ENCODE peak calls at places on chromosomes 16 and 17, in seven cellular contexts. B, E, Q, M, T, P and K are unnamed samples.

GRCh38 chr17:62676952-62677596 is 49.6 kb downstream of the MRC2 start:
- DNase-seq in B (no peak), E (no peak), Q (no peak), M (no peak), T (no peak), P (peak), K (no peak)

GRCh38 chr16:57349212-57350031 is 9.2 kb upstream of the CCL22 start:
- DNase-seq in B (no peak), E (no peak), Q (peak), M (no peak), T (no peak), P (no peak), K (no peak)

GRCh38 chr17:71828182-71828596 is 292.6 kb upstream of the SOX9 start:
- DNase-seq in B (no peak), E (no peak), Q (no peak), M (no peak), T (peak), P (peak), K (no peak)

GRCh38 chr17:9817086-9817485 is 4.8 kb downstream of the GSG1L2 start:
- DNase-seq in B (peak), E (no peak), Q (no peak), M (no peak), T (peak), P (peak), K (peak)

GRCh38 chr17:78839762-78840529 is 668 bp downstream of the USP36 start:
- DNase-seq in B (no peak), E (no peak), Q (no peak), M (peak), T (no peak), P (peak), K (peak)

GRCh38 chr16:66798162-66798561 is 3.2 kb downstream of the TERB1 start:
- DNase-seq in B (no peak), E (no peak), Q (no peak), M (no peak), T (no peak), P (no peak), K (no peak)

GRCh38 chr16:29820730-29821662 is 734 bp downstream of the MVP start:
- DNase-seq in B (no peak), E (no peak), Q (peak), M (no peak), T (no peak), P (no peak), K (no peak)

GRCh38 chr16:85777583-85778310 is 21.6 kb downstream of the EMC8 start:
- DNase-seq in B (no peak), E (no peak), Q (no peak), M (no peak), T (no peak), P (no peak), K (peak)

GRCh38 chr16:3645108-3645503 is 9.4 kb upstream of the DNASE1 start:
- DNase-seq in B (no peak), E (peak), Q (no peak), M (no peak), T (no peak), P (no peak), K (no peak)

GRCh38 chr16:84718-85452 is 6.9 kb downstream of the MPG start:
- DNase-seq in B (no peak), E (no peak), Q (peak), M (no peak), T (no peak), P (no peak), K (no peak)

GRCh38 chr17:50660887-50661345 is 26.2 kb downstream of the ABCC3 start:
- DNase-seq in B (no peak), E (no peak), Q (no peak), M (no peak), T (no peak), P (peak), K (no peak)

GRCh38 chr17:12982224-12982623 is 35.6 kb downstream of the ELAC2 start:
- DNase-seq in B (no peak), E (no peak), Q (peak), M (no peak), T (no peak), P (no peak), K (no peak)

GRCh38 chr17:27975146-27976011 is 67.1 kb upstream of the NLK start:
- DNase-seq in B (no peak), E (no peak), Q (no peak), M (no peak), T (no peak), P (no peak), K (no peak)

GRCh38 chr17:27978689-27979175 is 63.7 kb upstream of the NLK start:
- DNase-seq in B (no peak), E (no peak), Q (no peak), M (no peak), T (no peak), P (no peak), K (no peak)

GRCh38 chr17:27976331-27976730 is 66.1 kb upstream of the NLK start:
- DNase-seq in B (no peak), E (no peak), Q (peak), M (no peak), T (no peak), P (no peak), K (no peak)

GRCh38 chr17:27980035-27980434 is 62.4 kb upstream of the NLK start:
- DNase-seq in B (no peak), E (no peak), Q (no peak), M (no peak), T (no peak), P (no peak), K (no peak)

DNA sequence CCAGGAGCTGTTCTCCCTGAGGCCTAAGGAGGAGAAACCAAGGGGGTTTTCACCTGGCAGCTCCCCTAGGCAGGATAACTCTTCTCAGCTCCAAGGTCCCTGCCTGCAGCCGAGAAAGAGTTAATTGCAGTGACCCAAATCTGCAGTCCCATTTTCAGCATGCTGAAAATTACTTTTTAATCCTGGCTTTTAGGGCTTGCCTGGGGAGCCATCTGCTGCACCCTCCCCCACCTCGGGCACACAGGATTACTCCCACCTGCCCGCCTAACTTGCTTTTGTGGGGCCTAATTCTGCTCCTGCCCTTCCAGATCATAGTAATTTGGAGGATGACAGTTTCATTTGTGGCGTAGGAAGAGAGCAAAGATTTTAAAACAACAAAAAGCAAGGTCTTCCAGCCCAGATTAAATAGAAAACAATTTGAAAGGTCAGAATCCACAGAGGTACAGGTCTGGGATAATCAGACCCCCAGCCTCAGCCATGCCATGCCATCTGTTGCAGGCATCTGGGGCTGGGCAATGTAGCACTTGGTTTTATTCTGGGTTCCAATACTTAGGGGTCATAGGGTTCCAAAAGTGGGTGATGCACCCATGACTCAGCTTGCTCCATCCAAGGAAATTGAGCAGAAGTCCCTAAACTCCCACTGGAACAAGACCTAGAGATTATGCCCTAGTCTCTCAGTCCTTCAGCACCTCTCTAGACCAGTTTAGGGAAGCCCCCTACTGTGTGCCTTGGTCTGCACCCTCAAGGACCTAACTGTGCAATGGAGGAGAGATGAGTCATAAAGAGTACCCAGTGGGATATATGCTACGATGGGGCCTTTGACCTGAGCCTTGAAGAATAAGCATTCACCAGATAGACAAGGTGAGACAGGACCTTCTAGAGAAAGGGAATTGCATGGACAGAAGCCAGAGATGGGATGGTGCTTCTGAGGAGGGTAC is 64.5 kb upstream of the NLK start:
- DNase-seq in B (no peak), E (no peak), Q (no peak), M (no peak), T (no peak), P (no peak), K (no peak)
- TF ChIP-seq JUND in B (no peak), E (peak), Q (no peak), M (no peak), T (no peak), P (no peak), K (no peak)

DNA sequence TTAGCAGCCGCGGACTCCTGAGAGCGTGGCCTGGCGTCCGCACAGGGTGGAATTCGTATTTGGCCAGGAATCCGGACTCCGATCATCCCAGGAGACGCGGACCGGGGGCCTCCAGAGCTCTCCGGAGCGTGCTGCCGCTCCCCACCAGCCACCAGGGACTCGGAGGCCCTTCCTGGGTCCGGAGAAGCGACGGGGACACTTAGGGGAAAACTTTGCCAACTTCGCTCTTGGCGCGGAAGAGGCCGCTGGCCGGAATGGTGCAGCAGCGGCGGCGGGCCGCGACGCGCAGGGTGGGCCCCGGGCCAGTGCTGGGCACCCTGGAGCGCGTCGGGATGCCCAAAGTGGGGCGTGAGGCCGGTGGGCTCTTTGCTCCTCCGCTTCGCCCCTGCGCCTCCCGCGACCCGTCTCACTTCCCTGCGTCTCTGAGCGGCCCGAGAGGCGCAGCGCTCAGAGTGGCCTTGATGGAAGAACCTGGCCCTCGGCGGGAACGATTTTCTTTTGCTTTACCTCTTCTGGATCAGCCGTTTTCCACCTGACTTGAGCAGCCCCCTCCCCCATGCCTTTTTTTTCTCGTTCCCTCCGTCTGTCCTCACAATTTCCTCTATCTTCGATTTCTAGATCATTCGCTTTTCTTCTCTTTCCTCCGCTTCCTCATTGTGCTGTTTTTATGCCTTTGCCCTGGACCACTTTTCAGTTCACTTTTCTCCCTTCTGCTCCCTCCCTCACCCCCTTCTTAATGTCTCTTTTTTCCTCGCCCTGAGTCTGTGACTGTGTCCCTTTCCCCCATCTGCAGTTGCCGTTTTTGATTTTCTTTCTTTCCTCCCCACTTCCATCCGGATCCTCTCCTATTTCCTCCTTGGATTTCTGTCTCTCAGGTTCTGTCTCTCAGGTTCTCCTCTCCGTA is 3.9 kb upstream of the IRX3 start:
- DNase-seq in B (no peak), E (no peak), Q (no peak), M (no peak), T (peak), P (no peak), K (no peak)
- TF ChIP-seq JUND in B (no peak), E (no peak), Q (no peak), M (no peak), T (no peak), P (no peak), K (no peak)

DNA sequence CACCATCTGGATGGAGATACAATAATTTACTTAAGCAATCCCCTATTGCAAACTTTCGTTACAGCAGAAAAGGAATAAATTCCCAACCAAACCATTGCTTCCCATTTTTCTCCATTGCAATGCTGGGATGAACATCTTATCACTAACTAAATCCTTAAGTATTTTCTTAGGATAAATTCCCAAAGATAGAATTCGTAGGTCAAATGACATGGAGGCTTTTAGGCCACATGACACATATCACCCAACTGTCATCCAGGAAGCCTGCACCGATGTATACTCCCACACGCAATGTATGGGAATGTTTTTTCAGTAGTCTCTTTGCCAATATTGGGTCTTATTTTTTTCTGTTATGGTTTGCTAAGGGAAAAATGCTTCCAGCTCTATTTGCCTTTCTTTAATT is 1.6 kb upstream of the TLCD2 start:
- DNase-seq in B (no peak), E (no peak), Q (no peak), M (no peak), T (no peak), P (no peak), K (no peak)
- TF ChIP-seq JUND in B (no peak), E (no peak), Q (no peak), M (no peak), T (no peak), P (no peak), K (no peak)

GRCh38 chr16:49399594-49400364 is 26.2 kb downstream of the C16orf78 start:
- DNase-seq in B (no peak), E (no peak), Q (peak), M (no peak), T (peak), P (no peak), K (no peak)
- TF ChIP-seq JUND in B (no peak), E (no peak), Q (no peak), M (no peak), T (no peak), P (no peak), K (no peak)

DNA sequence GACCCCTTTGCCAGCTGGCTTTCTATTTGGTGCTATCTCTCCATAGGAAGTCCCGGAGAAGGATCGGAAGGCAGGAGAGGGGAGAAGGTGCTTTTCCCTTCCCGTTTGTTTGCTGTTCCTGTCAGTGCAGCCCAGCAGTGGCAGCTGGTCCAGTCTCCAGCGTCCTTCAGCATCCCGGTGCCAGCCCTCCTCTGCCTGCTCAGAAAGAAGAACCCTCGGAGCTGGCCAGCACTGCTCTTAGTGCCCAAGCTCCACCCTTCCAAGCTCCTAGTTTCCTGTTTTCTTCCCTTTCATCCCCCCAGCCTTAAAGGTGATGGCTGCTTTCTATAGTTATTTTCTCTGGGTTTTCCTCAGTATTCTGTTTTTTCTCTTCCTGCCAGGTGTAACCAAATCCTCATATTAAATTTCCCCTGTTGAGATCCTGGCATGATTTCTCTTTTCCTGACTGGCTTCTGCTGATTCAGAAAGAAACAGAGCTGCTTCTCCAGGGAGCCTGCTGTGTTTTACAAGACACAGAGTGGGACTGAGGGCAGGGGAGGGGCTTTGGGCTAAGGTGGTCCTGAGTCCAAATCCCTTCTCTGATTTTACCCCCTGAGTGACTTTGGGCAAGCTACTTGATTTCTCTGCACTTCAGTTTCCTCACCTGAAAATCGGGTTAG is 186.8 kb downstream of the COPRS start:
- DNase-seq in B (no peak), E (no peak), Q (no peak), M (no peak), T (no peak), P (no peak), K (peak)
- TF ChIP-seq JUND in B (no peak), E (no peak), Q (no peak), M (no peak), T (no peak), P (no peak), K (no peak)